ENCODE peak calls at places on chromosomes 5 and 9, in five cellular contexts. P is stimulated activated naive CD8-positive, alpha-beta T cell treated with anti-CD3 and anti-CD28 coated beads, Interleukin-15, amount 100 ng/mL, for 72 hours; F is HEK293T; L is osteocyte; T is epithelial cell of esophagus. I is an unnamed sample.
A peak's percentile ranks its signal among the peaks of the same experiment; 100 is the strongest.

GRCh38 chr9:73050887-73051550 is 98.2 kb upstream of the ALDH1A1 start:
- DNase-seq in L (no peak), T (no peak), F (peak; percentile 22), P (no peak), I (no peak)

GRCh38 chr9:135329571-135330306 is 149.8 kb upstream of the PPP1R26 start:
- DNase-seq in F (no peak), P (no peak), T (no peak), L (peak; percentile 62), I (no peak)

GRCh38 chr5:97297063-97297715 is 114.1 kb upstream of the RIOK2 start:
- DNase-seq in P (no peak), F (peak; percentile 35), T (peak; percentile 37), L (no peak), I (no peak)

GRCh38 chr5:60299944-60300343 is 400.0 kb downstream of the DEPDC1B start:
- DNase-seq in F (no peak), P (no peak), T (no peak), L (no peak), I (no peak)

GRCh38 chr5:126471875-126472537 is 48.8 kb downstream of the GRAMD2B start:
- DNase-seq in F (no peak), L (no peak), T (peak; percentile 75), P (no peak), I (no peak)

GRCh38 chr9:137194388-137194787 is 5.9 kb downstream of the SSNA1 start:
- DNase-seq in T (no peak), P (no peak), L (no peak), F (no peak), I (no peak)

GRCh38 chr5:31678180-31678579 is 39.2 kb downstream of the PDZD2 start:
- DNase-seq in P (no peak), L (no peak), F (no peak), T (no peak), I (no peak)

GRCh38 chr5:1294839-1295649 is at the start of gene TERT:
- DNase-seq in L (no peak), F (peak; percentile 46), T (no peak), P (peak; percentile 37), I (no peak)

GRCh38 chr5:178371362-178372090 is 138.9 kb upstream of the PHYKPL start:
- DNase-seq in L (no peak), T (no peak), P (no peak), F (no peak), I (no peak)

GRCh38 chr5:131305906-131306305 is 42.1 kb downstream of the CDC42SE2 start:
- DNase-seq in T (peak; percentile 74), L (no peak), P (no peak), F (no peak), I (no peak)

GRCh38 chr9:133919253-133920115 is 72.6 kb downstream of the VAV2 start:
- DNase-seq in T (no peak), L (no peak), P (no peak), F (no peak), I (no peak)

GRCh38 chr9:112268421-112268820 is 65.0 kb downstream of the PTBP3 start:
- DNase-seq in L (no peak), F (no peak), P (no peak), T (no peak), I (no peak)

GRCh38 chr9:2798423-2798822 is 45.5 kb downstream of the PUM3 start:
- DNase-seq in L (no peak), F (no peak), P (no peak), T (no peak), I (no peak)

I was measured in esophagus muscularis mucosa.